ENCODE peak calls at places on chromosomes 11 and 22, in five cellular contexts. F is nucleus accumbens, Y is EH, L is GM04504, I is NCI-H1092 treated with DMSO at 0.1 percent for 48 hours. E is an unnamed sample.

GRCh38 chr11:1750840-1751520 is 585 bp upstream of the IFITM10 start:
- DNase-seq in Y (no peak), F (no peak), L (no peak), I (no peak), E (no peak)

GRCh38 chr11:46290021-46290420 is 12.6 kb downstream of the CREB3L1 start:
- DNase-seq in I (no peak), F (no peak), Y (no peak), L (no peak), E (peak; percentile 33)

GRCh38 chr11:69055598-69056516 is 7.1 kb downstream of the TPCN2 start:
- DNase-seq in L (no peak), F (peak; percentile 51), Y (no peak), I (no peak), E (no peak)

GRCh38 chr22:44207173-44207980 is 26.7 kb downstream of the PARVG start:
- DNase-seq in Y (no peak), F (no peak), L (no peak), I (no peak), E (no peak)

GRCh38 chr11:18192988-18193387 is 20.4 kb downstream of the MRGPRX4 start:
- DNase-seq in I (no peak), Y (no peak), F (no peak), L (no peak), E (no peak)

GRCh38 chr11:120698918-120699317 is 187.4 kb downstream of the GRIK4 start:
- DNase-seq in F (no peak), L (no peak), I (peak; percentile 12), Y (no peak), E (no peak)

GRCh38 chr22:48753381-48753730 is 1074.3 kb downstream of the BRD1 start:
- DNase-seq in F (no peak), Y (no peak), L (no peak), I (no peak), E (no peak)

GRCh38 chr11:64879226-64879900 is 942 bp upstream of the EHD1 start:
- DNase-seq in I (no peak), F (peak; percentile 63), L (no peak), Y (no peak), E (no peak)

GRCh38 chr11:63572026-63572688 is 9.0 kb upstream of the PLAAT2 start:
- DNase-seq in L (no peak), F (no peak), I (no peak), Y (no peak), E (no peak)

GRCh38 chr22:32987081-32987631 is 71.0 kb downstream of the SYN3 start:
- DNase-seq in Y (peak; percentile 11), F (no peak), I (no peak), L (no peak), E (no peak)

GRCh38 chr22:39428597-39429071 is 28.2 kb upstream of the MGAT3 start:
- DNase-seq in L (no peak), F (no peak), I (no peak), Y (peak; percentile 83), E (no peak)

GRCh38 chr22:48923909-48924475 is 903.7 kb downstream of the BRD1 start:
- DNase-seq in L (no peak), F (no peak), Y (no peak), I (no peak), E (no peak)

GRCh38 chr11:77468527-77468926 is 5.4 kb downstream of the PAK1 start:
- DNase-seq in Y (no peak), L (no peak), I (no peak), F (no peak), E (no peak)

GRCh38 chr22:25177226-25177625 is 22.4 kb upstream of the CRYBB3 start:
- DNase-seq in Y (no peak), F (no peak), L (no peak), I (no peak), E (no peak)

GRCh38 chr11:61718613-61719302 is 33.7 kb upstream of the MYRF start:
- DNase-seq in F (no peak), L (peak; percentile 41), I (peak; percentile 79), Y (peak; percentile 83), E (peak; percentile 69)

GRCh38 chr22:26556904-26557303 is 33.0 kb downstream of the TPST2 start:
- DNase-seq in I (no peak), Y (no peak), L (no peak), F (no peak), E (no peak)

GRCh38 chr11:36379653-36380052 is 83.6 kb downstream of the PRR5L start:
- DNase-seq in F (no peak), Y (no peak), L (no peak), I (no peak), E (no peak)

GRCh38 chr11:67053896-67054850 is 2.5 kb upstream of the RHOD start:
- DNase-seq in F (peak; percentile 17), Y (peak; percentile 64), L (no peak), I (peak; percentile 22), E (peak; percentile 56)

GRCh38 chr11:118488480-118489109 is 38.7 kb upstream of the TTC36 start:
- DNase-seq in I (peak; percentile 81), F (peak; percentile 34), Y (peak; percentile 79), L (peak; percentile 53), E (peak; percentile 85)

GRCh38 chr22:26047920-26048319 is 121.3 kb upstream of the SEZ6L start:
- DNase-seq in Y (no peak), I (no peak), L (no peak), F (no peak), E (no peak)

GRCh38 chr11:73028621-73029020 is 113.5 kb downstream of the FCHSD2 start:
- DNase-seq in I (no peak), F (no peak), Y (no peak), L (no peak), E (no peak)

E was measured in fibroblast of villous mesenchyme.